ENCODE peak calls at places on chromosomes 16 and 17, in five cellular contexts. H is activated T-helper 2 cell treated with anti-CD3 and anti-CD28 coated beads, Interferon-gamma antibody, Interleukin-2, Interleukin-4, amounts not matched to agents 10 μg/mL and 5 μg/mL and 100 μg/mL, durations not matched to agents 14 hours and 24 hours and 36 hours; Q is NCI-H1105; G is fibroblast of mammary gland; P is fibroblast of the conjunctiva. E is an unnamed sample.

GRCh38 chr17:74759243-74759801 is 10.9 kb downstream of the NHERF1 start:
- DNase-seq in Q (no peak), P (no peak), G (no peak), H (peak), E (no peak)

GRCh38 chr16:75309156-75309555 is 57.7 kb upstream of the BCAR1 start:
- DNase-seq in Q (no peak), G (no peak), H (no peak), P (no peak), E (no peak)

GRCh38 chr17:40486513-40487370 is 14.7 kb downstream of the TNS4 start:
- DNase-seq in H (no peak), P (peak), G (peak), Q (no peak), E (no peak)

GRCh38 chr17:77353684-77354419 is 213.1 kb downstream of the SEC14L1 start:
- DNase-seq in H (no peak), G (peak), Q (no peak), P (no peak), E (no peak)

GRCh38 chr17:16943032-16943352 is 28.9 kb downstream of the TNFRSF13B start:
- DNase-seq in G (no peak), P (no peak), Q (no peak), H (no peak), E (no peak)

GRCh38 chr16:2824626-2825025 is 5.5 kb upstream of the ZG16B start:
- DNase-seq in H (no peak), Q (no peak), G (no peak), P (no peak), E (no peak)

GRCh38 chr16:27729516-27730304 is 179.8 kb downstream of the KATNIP start:
- DNase-seq in P (no peak), H (no peak), G (peak), Q (no peak), E (no peak)

GRCh38 chr17:61454095-61454931 is 2.1 kb downstream of the TBX4 start:
- DNase-seq in G (no peak), P (no peak), Q (no peak), H (no peak), E (no peak)

GRCh38 chr16:24146523-24146922 is 109.6 kb upstream of the CACNG3 start:
- DNase-seq in P (no peak), H (no peak), Q (no peak), G (no peak), E (no peak)

GRCh38 chr17:77433385-77434135 is 292.8 kb downstream of the SEC14L1 start:
- DNase-seq in G (peak), P (peak), Q (no peak), H (no peak), E (no peak)

GRCh38 chr17:73091410-73091769 is 1.1 kb downstream of the SLC39A11 start:
- DNase-seq in H (no peak), G (no peak), Q (no peak), P (no peak), E (no peak)

GRCh38 chr16:68860978-68861892 is 17.9 kb downstream of the TANGO6 start:
- DNase-seq in H (no peak), P (no peak), Q (no peak), G (no peak), E (no peak)

GRCh38 chr16:84042879-84043485 is 387 bp upstream of the SLC38A8 start:
- DNase-seq in H (no peak), P (no peak), Q (peak), G (no peak), E (no peak)

GRCh38 chr17:13365331-13365730 is 236.4 kb downstream of the HS3ST3A1 start:
- DNase-seq in H (no peak), Q (no peak), G (peak), P (no peak), E (no peak)

GRCh38 chr17:49404371-49404770 is 10.3 kb downstream of the PHB1 start:
- DNase-seq in Q (no peak), G (no peak), H (no peak), P (no peak), E (no peak)